ENCODE peak calls at places on chromosomes 7 and 10, in nine cellular contexts. X is GM23338, I is Ammon's horn, M is Peyer's patch, R is HTR-8/SVneo, Z is PC-9, G is midbrain, H is NCI-H2029, W is DMS153. U is an unnamed sample.

GRCh38 chr7:141045842-141046630 is 27.8 kb upstream of the TMEM178B start:
- DNase-seq in X (no peak), I (no peak), M (no peak), R (no peak), Z (no peak), G (no peak), H (no peak), W (no peak), U (no peak)

GRCh38 chr10:106224676-106225075 is 939.8 kb downstream of the SORCS1 start:
- DNase-seq in X (no peak), I (no peak), M (no peak), R (no peak), Z (no peak), G (no peak), H (no peak), W (no peak), U (no peak)

GRCh38 chr7:48130658-48131108 is 40.6 kb upstream of the ABCA13 start:
- DNase-seq in X (no peak), I (no peak), M (no peak), R (no peak), Z (no peak), G (no peak), H (no peak), W (no peak), U (no peak)

GRCh38 chr10:128908109-128908898 is 558.7 kb upstream of the MGMT start:
- DNase-seq in X (peak; percentile 45), I (no peak), M (no peak), R (no peak), Z (no peak), G (no peak), H (no peak), W (no peak), U (no peak)

GRCh38 chr10:3217853-3218252 is 45.3 kb upstream of the PITRM1 start:
- DNase-seq in X (peak; percentile 34), I (no peak), M (no peak), R (no peak), Z (no peak), G (no peak), H (no peak), W (no peak), U (no peak)

GRCh38 chr7:158424531-158424930 is 163.1 kb downstream of the PTPRN2 start:
- DNase-seq in X (no peak), I (no peak), M (no peak), R (no peak), Z (no peak), G (no peak), H (no peak), W (no peak), U (no peak)

GRCh38 chr10:99315853-99316252 is 13.3 kb upstream of the CNNM1 start:
- DNase-seq in X (no peak), I (no peak), M (no peak), R (no peak), Z (no peak), G (no peak), H (no peak), W (no peak), U (no peak)

GRCh38 chr7:116953727-116954442 is 584 bp downstream of the ST7 start:
- DNase-seq in X (peak; percentile 90), I (peak; percentile 69), M (no peak), R (peak; percentile 66), Z (peak; percentile 65), G (peak; percentile 56), H (peak; percentile 60), W (peak; percentile 48), U (peak; percentile 72)

GRCh38 chr10:109994711-109995110 is 13.1 kb upstream of the ADD3 start:
- DNase-seq in X (no peak), I (no peak), M (no peak), R (no peak), Z (no peak), G (no peak), H (no peak), W (no peak), U (no peak)

GRCh38 chr10:8054498-8055407 is at the start of gene GATA3:
- DNase-seq in X (peak; percentile 87), I (no peak), M (peak; percentile 81), R (peak; percentile 81), Z (peak; percentile 70), G (no peak), H (no peak), W (no peak), U (peak; percentile 64)

GRCh38 chr10:94076325-94076841 is 82.7 kb downstream of the PLCE1 start:
- DNase-seq in X (peak; percentile 17), I (peak; percentile 36), M (no peak), R (peak; percentile 44), Z (no peak), G (peak; percentile 25), H (no peak), W (no peak), U (peak; percentile 77)

GRCh38 chr7:148286150-148286549 is 304.4 kb upstream of the C7orf33 start:
- DNase-seq in X (peak; percentile 69), I (peak; percentile 40), M (no peak), R (peak; percentile 12), Z (no peak), G (peak; percentile 30), H (no peak), W (no peak), U (no peak)

GRCh38 chr10:86304436-86304835 is 62.2 kb downstream of the GRID1 start:
- DNase-seq in X (no peak), I (no peak), M (no peak), R (no peak), Z (no peak), G (no peak), H (no peak), W (no peak), U (no peak)

GRCh38 chr7:50382455-50382854 is 67.7 kb downstream of the FIGNL1 start:
- DNase-seq in X (peak; percentile 28), I (no peak), M (no peak), R (no peak), Z (no peak), G (no peak), H (no peak), W (no peak), U (no peak)

GRCh38 chr7:135192914-135193536 is 18.3 kb downstream of the WDR91 start:
- DNase-seq in X (no peak), I (no peak), M (no peak), R (no peak), Z (no peak), G (no peak), H (no peak), W (no peak), U (no peak)

GRCh38 chr10:84205049-84205852 is 10.9 kb downstream of the CDHR1 start:
- DNase-seq in X (peak; percentile 84), I (peak; percentile 86), M (peak; percentile 26), R (peak; percentile 57), Z (no peak), G (peak; percentile 61), H (no peak), W (peak; percentile 39), U (peak; percentile 22)

GRCh38 chr7:118793552-118793951 is 569.0 kb downstream of the ANKRD7 start:
- DNase-seq in X (no peak), I (no peak), M (no peak), R (no peak), Z (no peak), G (no peak), H (no peak), W (no peak), U (no peak)

GRCh38 chr10:133173860-133174523 is 14.0 kb downstream of the KNDC1 start:
- DNase-seq in X (no peak), I (no peak), M (no peak), R (no peak), Z (no peak), G (no peak), H (no peak), W (no peak), U (peak; percentile 36)

GRCh38 chr10:101000602-101000991 is 989 bp downstream of the LZTS2 start:
- DNase-seq in X (no peak), I (no peak), M (no peak), R (no peak), Z (no peak), G (no peak), H (no peak), W (no peak), U (no peak)

GRCh38 chr10:70317943-70318318 is 34.1 kb upstream of the NPFFR1 start:
- DNase-seq in X (no peak), I (no peak), M (no peak), R (no peak), Z (no peak), G (no peak), H (no peak), W (no peak), U (no peak)

GRCh38 chr7:104926905-104927454 is 87.0 kb upstream of the KMT2E start:
- DNase-seq in X (peak; percentile 60), I (peak; percentile 24), M (no peak), R (no peak), Z (no peak), G (no peak), H (peak; percentile 89), W (peak; percentile 33), U (no peak)

GRCh38 chr10:51291961-51292360 is 217.7 kb downstream of the PRKG1 start:
- DNase-seq in X (no peak), I (no peak), M (no peak), R (no peak), Z (no peak), G (no peak), H (no peak), W (no peak), U (no peak)

GRCh38 chr7:18469332-18469731 is 26.2 kb upstream of the HDAC9 start:
- DNase-seq in X (no peak), I (no peak), M (no peak), R (no peak), Z (no peak), G (no peak), H (no peak), W (no peak), U (no peak)

GRCh38 chr10:48523212-48523819 is 81.6 kb downstream of the ARHGAP22 start:
- DNase-seq in X (peak; percentile 74), I (no peak), M (no peak), R (peak; percentile 51), Z (no peak), G (no peak), H (no peak), W (no peak), U (peak; percentile 36)

GRCh38 chr7:155580367-155580766 is 34.0 kb upstream of the CNPY1 start:
- DNase-seq in X (no peak), I (no peak), M (no peak), R (no peak), Z (no peak), G (no peak), H (no peak), W (no peak), U (no peak)

GRCh38 chr10:88342733-88343310 is 240.3 kb downstream of the RNLS start:
- DNase-seq in X (no peak), I (no peak), M (no peak), R (no peak), Z (no peak), G (no peak), H (no peak), W (no peak), U (no peak)

GRCh38 chr7:5428470-5429252 is 5.0 kb upstream of the TNRC18 start:
- DNase-seq in X (peak; percentile 39), I (peak; percentile 82), M (no peak), R (peak; percentile 47), Z (peak; percentile 69), G (peak; percentile 61), H (no peak), W (peak; percentile 68), U (no peak)

GRCh38 chr10:74586088-74586585 is 240.3 kb upstream of the KAT6B start:
- DNase-seq in X (no peak), I (peak; percentile 14), M (peak; percentile 27), R (no peak), Z (no peak), G (no peak), H (no peak), W (no peak), U (no peak)

GRCh38 chr10:4889959-4890358 is 64.0 kb downstream of the AKR1E2 start:
- DNase-seq in X (no peak), I (no peak), M (no peak), R (no peak), Z (no peak), G (no peak), H (no peak), W (no peak), U (no peak)

GRCh38 chr7:36747969-36748574 is 23.8 kb upstream of the AOAH start:
- DNase-seq in X (no peak), I (no peak), M (no peak), R (no peak), Z (no peak), G (no peak), H (no peak), W (no peak), U (no peak)

U was measured in SJSA1.